ENCODE peak calls at places on chromosomes 7 and 10, in nine cellular contexts. One of them, this sample, is unnamed.

GRCh38 chr10:5416981-5417380 is 4.6 kb downstream of the NET1 start:
- DNase-seq in fibroblast of the conjunctiva: no peak
- DNase-seq in neural crest cell: no peak
- DNase-seq in T47D: no peak
- DNase-seq in left lung: no peak
- DNase-seq in naive thymus-derived CD8-positive, alpha-beta T cell: no peak
- DNase-seq in NCI-H526: no peak
- DNase-seq in AG04449: no peak
- DNase-seq in activated B cell treated with CpG ODN at 0.5 μM for 24 hours: no peak
- DNase-seq in this sample: no peak

GRCh38 chr7:66464059-66464458 is 164.6 kb upstream of the KCTD7 start:
- DNase-seq in left lung: no peak
- DNase-seq in NCI-H526: no peak
- DNase-seq in AG04449: no peak
- DNase-seq in fibroblast of the conjunctiva: no peak
- DNase-seq in neural crest cell: no peak
- DNase-seq in T47D: no peak
- DNase-seq in activated B cell treated with CpG ODN at 0.5 μM for 24 hours: no peak
- DNase-seq in naive thymus-derived CD8-positive, alpha-beta T cell: no peak
- DNase-seq in this sample: no peak

GRCh38 chr10:49398000-49398861 is 2.3 kb upstream of the DRGX start:
- DNase-seq in naive thymus-derived CD8-positive, alpha-beta T cell: peak
- DNase-seq in activated B cell treated with CpG ODN at 0.5 μM for 24 hours: peak
- DNase-seq in neural crest cell: peak
- DNase-seq in T47D: peak
- DNase-seq in NCI-H526: no peak
- DNase-seq in left lung: peak
- DNase-seq in fibroblast of the conjunctiva: no peak
- DNase-seq in AG04449: no peak
- DNase-seq in this sample: peak

GRCh38 chr7:82598958-82599357 is 155.4 kb upstream of the CACNA2D1 start:
- DNase-seq in naive thymus-derived CD8-positive, alpha-beta T cell: no peak
- DNase-seq in fibroblast of the conjunctiva: peak
- DNase-seq in left lung: no peak
- DNase-seq in AG04449: peak
- DNase-seq in NCI-H526: no peak
- DNase-seq in T47D: no peak
- DNase-seq in neural crest cell: no peak
- DNase-seq in activated B cell treated with CpG ODN at 0.5 μM for 24 hours: no peak
- DNase-seq in this sample: no peak

GRCh38 chr10:52950578-52950977 is 178.0 kb upstream of the MBL2 start:
- DNase-seq in T47D: no peak
- DNase-seq in naive thymus-derived CD8-positive, alpha-beta T cell: no peak
- DNase-seq in AG04449: no peak
- DNase-seq in left lung: no peak
- DNase-seq in NCI-H526: no peak
- DNase-seq in neural crest cell: no peak
- DNase-seq in activated B cell treated with CpG ODN at 0.5 μM for 24 hours: no peak
- DNase-seq in fibroblast of the conjunctiva: no peak
- DNase-seq in this sample: no peak

GRCh38 chr7:30225863-30226361 is 58.5 kb upstream of the ZNRF2 start:
- DNase-seq in T47D: peak
- DNase-seq in naive thymus-derived CD8-positive, alpha-beta T cell: no peak
- DNase-seq in fibroblast of the conjunctiva: no peak
- DNase-seq in activated B cell treated with CpG ODN at 0.5 μM for 24 hours: peak
- DNase-seq in NCI-H526: peak
- DNase-seq in left lung: peak
- DNase-seq in AG04449: no peak
- DNase-seq in neural crest cell: no peak
- DNase-seq in this sample: peak

GRCh38 chr7:84389242-84389641 is 194.7 kb upstream of the SEMA3A start:
- DNase-seq in left lung: no peak
- DNase-seq in AG04449: no peak
- DNase-seq in neural crest cell: no peak
- DNase-seq in activated B cell treated with CpG ODN at 0.5 μM for 24 hours: no peak
- DNase-seq in NCI-H526: no peak
- DNase-seq in T47D: no peak
- DNase-seq in naive thymus-derived CD8-positive, alpha-beta T cell: no peak
- DNase-seq in fibroblast of the conjunctiva: no peak
- DNase-seq in this sample: no peak

GRCh38 chr10:52542891-52543290 is 228.8 kb downstream of the DKK1 start:
- DNase-seq in left lung: no peak
- DNase-seq in AG04449: no peak
- DNase-seq in NCI-H526: no peak
- DNase-seq in neural crest cell: no peak
- DNase-seq in fibroblast of the conjunctiva: peak
- DNase-seq in activated B cell treated with CpG ODN at 0.5 μM for 24 hours: no peak
- DNase-seq in T47D: no peak
- DNase-seq in naive thymus-derived CD8-positive, alpha-beta T cell: no peak
- DNase-seq in this sample: no peak

GRCh38 chr7:43933902-43934560 is 7.8 kb downstream of the UBE2D4 start:
- DNase-seq in naive thymus-derived CD8-positive, alpha-beta T cell: no peak
- DNase-seq in T47D: no peak
- DNase-seq in neural crest cell: no peak
- DNase-seq in activated B cell treated with CpG ODN at 0.5 μM for 24 hours: no peak
- DNase-seq in fibroblast of the conjunctiva: no peak
- DNase-seq in AG04449: no peak
- DNase-seq in left lung: no peak
- DNase-seq in NCI-H526: no peak
- DNase-seq in this sample: no peak

GRCh38 chr7:113199841-113200240 is 81.5 kb upstream of the SMIM30 start:
- DNase-seq in NCI-H526: no peak
- DNase-seq in neural crest cell: no peak
- DNase-seq in T47D: no peak
- DNase-seq in fibroblast of the conjunctiva: peak
- DNase-seq in left lung: no peak
- DNase-seq in naive thymus-derived CD8-positive, alpha-beta T cell: no peak
- DNase-seq in activated B cell treated with CpG ODN at 0.5 μM for 24 hours: no peak
- DNase-seq in AG04449: peak
- DNase-seq in this sample: no peak

GRCh38 chr10:76939862-76940495 is 697.6 kb downstream of the KCNMA1 start:
- DNase-seq in naive thymus-derived CD8-positive, alpha-beta T cell: no peak
- DNase-seq in neural crest cell: no peak
- DNase-seq in T47D: no peak
- DNase-seq in left lung: no peak
- DNase-seq in fibroblast of the conjunctiva: no peak
- DNase-seq in activated B cell treated with CpG ODN at 0.5 μM for 24 hours: no peak
- DNase-seq in NCI-H526: no peak
- DNase-seq in AG04449: no peak
- DNase-seq in this sample: no peak

GRCh38 chr10:33290286-33291052 is 44.0 kb downstream of the NRP1 start:
- DNase-seq in activated B cell treated with CpG ODN at 0.5 μM for 24 hours: no peak
- DNase-seq in NCI-H526: no peak
- DNase-seq in AG04449: no peak
- DNase-seq in T47D: no peak
- DNase-seq in neural crest cell: no peak
- DNase-seq in fibroblast of the conjunctiva: no peak
- DNase-seq in naive thymus-derived CD8-positive, alpha-beta T cell: no peak
- DNase-seq in left lung: no peak
- DNase-seq in this sample: no peak

GRCh38 chr10:116866987-116867595 is 17.8 kb downstream of the ENO4 start:
- DNase-seq in fibroblast of the conjunctiva: peak
- DNase-seq in naive thymus-derived CD8-positive, alpha-beta T cell: no peak
- DNase-seq in T47D: no peak
- DNase-seq in NCI-H526: no peak
- DNase-seq in neural crest cell: no peak
- DNase-seq in left lung: no peak
- DNase-seq in AG04449: no peak
- DNase-seq in activated B cell treated with CpG ODN at 0.5 μM for 24 hours: no peak
- DNase-seq in this sample: no peak

GRCh38 chr7:30082686-30083085 is 52.1 kb upstream of the MTURN start:
- DNase-seq in T47D: no peak
- DNase-seq in left lung: no peak
- DNase-seq in NCI-H526: no peak
- DNase-seq in fibroblast of the conjunctiva: no peak
- DNase-seq in naive thymus-derived CD8-positive, alpha-beta T cell: no peak
- DNase-seq in neural crest cell: no peak
- DNase-seq in activated B cell treated with CpG ODN at 0.5 μM for 24 hours: no peak
- DNase-seq in AG04449: no peak
- DNase-seq in this sample: no peak

GRCh38 chr7:111202321-111202720 is 111.4 kb downstream of the LRRN3 start:
- DNase-seq in T47D: no peak
- DNase-seq in left lung: no peak
- DNase-seq in naive thymus-derived CD8-positive, alpha-beta T cell: no peak
- DNase-seq in AG04449: no peak
- DNase-seq in NCI-H526: no peak
- DNase-seq in neural crest cell: no peak
- DNase-seq in fibroblast of the conjunctiva: no peak
- DNase-seq in activated B cell treated with CpG ODN at 0.5 μM for 24 hours: no peak
- DNase-seq in this sample: no peak

GRCh38 chr7:91557789-91558396 is 293.7 kb downstream of the FZD1 start:
- DNase-seq in naive thymus-derived CD8-positive, alpha-beta T cell: no peak
- DNase-seq in left lung: no peak
- DNase-seq in NCI-H526: no peak
- DNase-seq in fibroblast of the conjunctiva: peak
- DNase-seq in neural crest cell: no peak
- DNase-seq in activated B cell treated with CpG ODN at 0.5 μM for 24 hours: no peak
- DNase-seq in T47D: no peak
- DNase-seq in AG04449: peak
- DNase-seq in this sample: no peak

GRCh38 chr10:132868995-132869394 is 73.4 kb downstream of the CFAP46 start:
- DNase-seq in naive thymus-derived CD8-positive, alpha-beta T cell: no peak
- DNase-seq in left lung: peak
- DNase-seq in AG04449: no peak
- DNase-seq in neural crest cell: no peak
- DNase-seq in T47D: no peak
- DNase-seq in NCI-H526: no peak
- DNase-seq in fibroblast of the conjunctiva: no peak
- DNase-seq in activated B cell treated with CpG ODN at 0.5 μM for 24 hours: peak
- DNase-seq in this sample: peak

GRCh38 chr10:31677198-31678138 is 251.2 kb downstream of the ARHGAP12 start:
- DNase-seq in neural crest cell: peak
- DNase-seq in fibroblast of the conjunctiva: no peak
- DNase-seq in activated B cell treated with CpG ODN at 0.5 μM for 24 hours: no peak
- DNase-seq in AG04449: no peak
- DNase-seq in naive thymus-derived CD8-positive, alpha-beta T cell: no peak
- DNase-seq in NCI-H526: no peak
- DNase-seq in T47D: peak
- DNase-seq in left lung: no peak
- DNase-seq in this sample: no peak